ENCODE peak calls at places on chromosomes 11 and 22, in nine cellular contexts. Y is transverse colon, R is stomach, T is SK-N-SH, L is K562, N is prostate gland, B is HL-60, S is H1, M is GM12878. I is an unnamed sample.

GRCh38 chr11:70194792-70195791 is 8.0 kb upstream of the FADD start:
- DNase-seq in Y (no peak), R (no peak), T (no peak), L (no peak), N (no peak), B (no peak), S (no peak), M (no peak), I (no peak)

GRCh38 chr22:33656808-33657628 is 263.3 kb downstream of the LARGE1 start:
- DNase-seq in Y (no peak), R (no peak), T (peak), L (no peak), N (no peak), B (no peak), S (no peak), M (no peak), I (no peak)

GRCh38 chr22:39967103-39967829 is 7.1 kb downstream of the TMA7B start:
- DNase-seq in Y (peak), R (no peak), T (peak), L (no peak), N (peak), B (no peak), S (no peak), M (no peak), I (no peak)

GRCh38 chr11:64876835-64877341 is 1.5 kb downstream of the EHD1 start:
- DNase-seq in Y (peak), R (peak), T (no peak), L (no peak), N (peak), B (no peak), S (no peak), M (no peak), I (no peak)

GRCh38 chr11:125433454-125434121 is 62.5 kb downstream of the FEZ1 start:
- DNase-seq in Y (peak), R (peak), T (peak), L (peak), N (no peak), B (peak), S (no peak), M (no peak), I (no peak)

GRCh38 chr22:36445158-36445668 is 36.2 kb downstream of the TXN2 start:
- DNase-seq in Y (no peak), R (no peak), T (no peak), L (peak), N (no peak), B (peak), S (no peak), M (no peak), I (no peak)

GRCh38 chr22:44752285-44753188 is at the start of gene ARHGAP8:
- DNase-seq in Y (peak), R (peak), T (peak), L (peak), N (peak), B (no peak), S (no peak), M (no peak), I (no peak)

GRCh38 chr11:75352417-75353206 is 1.2 kb upstream of the ARRB1 start:
- DNase-seq in Y (peak), R (peak), T (no peak), L (no peak), N (no peak), B (no peak), S (no peak), M (no peak), I (no peak)

GRCh38 chr11:119377112-119377901 is 4.2 kb downstream of the USP2 start:
- DNase-seq in Y (no peak), R (no peak), T (peak), L (no peak), N (no peak), B (no peak), S (no peak), M (no peak), I (no peak)

GRCh38 chr11:75334402-75334891 is 17.0 kb downstream of the ARRB1 start:
- DNase-seq in Y (no peak), R (no peak), T (no peak), L (peak), N (no peak), B (no peak), S (no peak), M (no peak), I (no peak)

GRCh38 chr11:76524919-76525318 is 80.1 kb downstream of the EMSY start:
- DNase-seq in Y (no peak), R (peak), T (no peak), L (no peak), N (peak), B (no peak), S (no peak), M (no peak), I (no peak)

GRCh38 chr11:2193099-2193886 is 21.7 kb upstream of the TH start:
- DNase-seq in Y (peak), R (peak), T (peak), L (peak), N (no peak), B (no peak), S (no peak), M (no peak), I (no peak)

GRCh38 chr11:111500481-111500880 is 11.7 kb downstream of the BTG4 start:
- DNase-seq in Y (no peak), R (no peak), T (no peak), L (no peak), N (no peak), B (no peak), S (no peak), M (no peak), I (no peak)

GRCh38 chr11:22634897-22635629 is 9.4 kb upstream of the FANCF start:
- DNase-seq in Y (no peak), R (no peak), T (no peak), L (no peak), N (no peak), B (no peak), S (no peak), M (no peak), I (no peak)

GRCh38 chr11:130762342-130763037 is 153.8 kb downstream of the SNX19 start:
- DNase-seq in Y (no peak), R (peak), T (no peak), L (no peak), N (peak), B (no peak), S (no peak), M (no peak), I (peak)

GRCh38 chr22:27714076-27714475 is 87.5 kb downstream of the MN1 start:
- DNase-seq in Y (no peak), R (no peak), T (no peak), L (no peak), N (no peak), B (no peak), S (no peak), M (no peak), I (no peak)

GRCh38 chr11:64234840-64235379 is 526 bp downstream of the VEGFB start:
- DNase-seq in Y (peak), R (peak), T (peak), L (peak), N (no peak), B (no peak), S (no peak), M (no peak), I (no peak)

GRCh38 chr11:97893612-97894011 is 1127.1 kb upstream of the CNTN5 start:
- DNase-seq in Y (no peak), R (no peak), T (peak), L (no peak), N (no peak), B (no peak), S (no peak), M (no peak), I (no peak)

GRCh38 chr11:60396382-60396781 is at the start of gene MS4A14:
- DNase-seq in Y (no peak), R (no peak), T (no peak), L (no peak), N (no peak), B (no peak), S (no peak), M (no peak), I (no peak)

GRCh38 chr11:60390389-60390788 is 5.9 kb upstream of the MS4A14 start:
- DNase-seq in Y (no peak), R (no peak), T (no peak), L (no peak), N (no peak), B (peak), S (no peak), M (no peak), I (no peak)

GRCh38 chr11:60396790-60397189 is 531 bp downstream of the MS4A14 start:
- DNase-seq in Y (no peak), R (no peak), T (no peak), L (no peak), N (no peak), B (peak), S (no peak), M (peak), I (no peak)

GRCh38 chr11:60389279-60389910 is 6.9 kb upstream of the MS4A14 start:
- DNase-seq in Y (no peak), R (no peak), T (no peak), L (no peak), N (no peak), B (peak), S (no peak), M (peak), I (no peak)

GRCh38 chr11:60394666-60395343 is 1.5 kb upstream of the MS4A14 start:
- DNase-seq in Y (no peak), R (no peak), T (no peak), L (no peak), N (no peak), B (no peak), S (no peak), M (no peak), I (no peak)
- TF ChIP-seq POLR2AphosphoS5 in Y (no peak), R (no peak), T (no peak), L (no peak), N (no peak), B (no peak), S (no peak), M (no peak), I (no peak)

GRCh38 chr22:50205781-50206569 is 5.2 kb downstream of the SELENOO start:
- DNase-seq in Y (no peak), R (no peak), T (no peak), L (no peak), N (no peak), B (no peak), S (no peak), M (no peak), I (no peak)

GRCh38 chr22:50208939-50209892 is 8.4 kb downstream of the SELENOO start:
- DNase-seq in Y (peak), R (no peak), T (no peak), L (no peak), N (no peak), B (no peak), S (no peak), M (no peak), I (no peak)

GRCh38 chr22:50208430-50208938 is 7.7 kb downstream of the SELENOO start:
- DNase-seq in Y (no peak), R (no peak), T (no peak), L (no peak), N (no peak), B (no peak), S (no peak), M (no peak), I (no peak)

GRCh38 chr22:50206599-50206998 is 5.8 kb downstream of the SELENOO start:
- DNase-seq in Y (peak), R (no peak), T (peak), L (peak), N (no peak), B (no peak), S (peak), M (no peak), I (no peak)

DNA sequence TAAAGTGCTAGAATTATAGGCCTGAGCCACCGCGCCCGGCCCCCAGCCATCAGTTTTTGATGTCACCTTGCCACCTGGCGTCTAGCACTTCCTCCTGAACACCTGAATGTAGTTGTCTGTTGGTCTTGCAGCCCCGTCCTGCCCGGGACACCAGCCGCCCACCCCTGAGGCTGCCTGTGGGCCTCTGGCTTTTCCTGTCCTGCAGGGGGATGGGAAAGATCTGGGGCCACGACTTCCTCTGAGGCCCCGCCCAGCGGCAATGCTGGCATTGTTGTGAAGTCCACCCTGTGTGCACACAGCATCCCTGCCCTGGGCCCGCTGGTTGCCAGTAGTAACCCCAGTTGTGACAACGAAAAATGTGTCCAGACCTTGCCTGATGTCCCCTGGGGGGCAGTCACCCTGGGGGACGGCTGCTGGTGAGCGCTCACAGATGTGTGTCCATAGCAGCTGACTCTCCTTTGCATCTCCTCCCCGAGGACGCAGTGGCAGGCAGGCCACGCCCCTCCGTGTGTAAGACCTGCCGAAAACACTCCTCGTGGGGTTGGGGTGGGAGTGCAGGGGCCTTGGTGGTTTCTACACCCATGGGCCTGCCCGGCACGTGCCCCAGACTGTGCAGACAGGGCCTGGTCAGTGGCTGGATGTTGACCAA is 6.7 kb downstream of the SELENOO start:
- DNase-seq in Y (peak), R (no peak), T (no peak), L (no peak), N (no peak), B (no peak), S (no peak), M (no peak), I (no peak)
- TF ChIP-seq POLR2AphosphoS5 in Y (no peak), R (no peak), T (no peak), L (no peak), N (no peak), B (no peak), S (no peak), M (no peak), I (no peak)

GRCh38 chr11:68146704-68147474 is 25.7 kb upstream of the CHKA start:
- DNase-seq in Y (peak), R (peak), T (peak), L (peak), N (peak), B (peak), S (no peak), M (no peak), I (no peak)
- TF ChIP-seq POLR2AphosphoS5 in Y (peak), R (no peak), T (no peak), L (no peak), N (peak), B (no peak), S (no peak), M (no peak), I (no peak)

GRCh38 chr22:41517172-41518047 is 26.9 kb downstream of the POLR3H start:
- DNase-seq in Y (peak), R (peak), T (peak), L (peak), N (peak), B (no peak), S (no peak), M (no peak), I (peak)
- TF ChIP-seq POLR2AphosphoS5 in Y (no peak), R (peak), T (no peak), L (no peak), N (peak), B (no peak), S (no peak), M (no peak), I (peak)

GRCh38 chr11:62556102-62556871 is 9.7 kb upstream of the AHNAK start:
- DNase-seq in Y (peak), R (peak), T (peak), L (peak), N (peak), B (peak), S (peak), M (peak), I (peak)

GRCh38 chr11:62556872-62557631 is 10.4 kb upstream of the AHNAK start:
- DNase-seq in Y (peak), R (no peak), T (no peak), L (no peak), N (no peak), B (no peak), S (no peak), M (peak), I (no peak)

GRCh38 chr11:62559204-62559603 is 12.6 kb upstream of the AHNAK start:
- DNase-seq in Y (no peak), R (no peak), T (no peak), L (no peak), N (no peak), B (no peak), S (no peak), M (no peak), I (no peak)

GRCh38 chr11:62558669-62559068 is 12.1 kb upstream of the AHNAK start:
- DNase-seq in Y (no peak), R (no peak), T (no peak), L (no peak), N (no peak), B (no peak), S (no peak), M (no peak), I (no peak)

GRCh38 chr11:62560566-62561103 is 13.1 kb downstream of the EEF1G start:
- DNase-seq in Y (peak), R (peak), T (peak), L (peak), N (peak), B (peak), S (peak), M (no peak), I (peak)
- TF ChIP-seq POLR2AphosphoS5 in Y (peak), R (peak), T (peak), L (peak), N (peak), B (no peak), S (no peak), M (no peak), I (peak)

DNA sequence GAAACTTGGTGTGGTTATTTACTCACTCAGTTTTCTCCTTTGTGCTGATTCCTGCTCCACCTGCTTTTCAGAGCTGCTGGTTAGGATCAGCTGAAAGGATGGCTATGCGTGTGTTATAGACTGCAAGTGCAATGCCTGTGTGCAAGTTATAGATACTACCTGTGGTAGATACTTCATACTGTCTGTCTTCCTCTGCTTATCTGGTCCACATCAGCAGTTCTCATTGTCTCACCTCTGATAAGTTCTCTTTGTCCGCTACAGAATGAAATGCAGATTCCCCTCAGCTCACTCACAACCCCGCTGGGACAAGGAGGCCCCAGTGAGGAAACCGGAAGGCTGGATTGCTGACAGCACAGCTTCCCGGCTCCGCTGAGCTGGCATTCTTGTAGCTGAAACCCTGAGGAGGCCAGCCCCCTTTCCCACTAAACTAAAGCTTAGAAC is 37.5 kb upstream of the LYVE1 start:
- DNase-seq in Y (peak), R (peak), T (no peak), L (no peak), N (no peak), B (peak), S (no peak), M (no peak), I (peak)
- TF ChIP-seq POLR2AphosphoS5 in Y (no peak), R (no peak), T (no peak), L (no peak), N (no peak), B (no peak), S (no peak), M (no peak), I (peak)

DNA sequence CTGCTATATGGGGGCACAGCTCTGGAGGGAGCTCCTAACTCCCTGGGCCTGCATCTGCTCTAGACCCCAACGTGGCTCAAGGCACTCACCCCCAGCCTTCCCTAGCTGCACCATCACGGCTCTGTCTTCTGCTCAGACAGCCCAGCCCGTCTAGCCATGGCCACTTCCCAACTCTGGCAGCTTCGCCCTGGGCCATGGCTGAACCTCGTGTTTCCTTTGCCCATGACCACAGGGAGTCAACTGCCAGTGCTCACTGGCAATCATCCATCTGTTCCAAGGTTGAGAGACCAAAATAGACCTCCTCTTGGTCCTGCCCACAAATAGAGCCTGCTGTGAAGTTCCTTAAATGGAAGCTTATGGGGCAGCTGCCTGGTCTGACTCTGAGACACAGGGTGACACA is 5.4 kb downstream of the LMO1 start:
- DNase-seq in Y (no peak), R (peak), T (no peak), L (no peak), N (no peak), B (peak), S (no peak), M (no peak), I (no peak)
- TF ChIP-seq POLR2AphosphoS5 in Y (no peak), R (no peak), T (no peak), L (no peak), N (no peak), B (no peak), S (no peak), M (no peak), I (no peak)

DNA sequence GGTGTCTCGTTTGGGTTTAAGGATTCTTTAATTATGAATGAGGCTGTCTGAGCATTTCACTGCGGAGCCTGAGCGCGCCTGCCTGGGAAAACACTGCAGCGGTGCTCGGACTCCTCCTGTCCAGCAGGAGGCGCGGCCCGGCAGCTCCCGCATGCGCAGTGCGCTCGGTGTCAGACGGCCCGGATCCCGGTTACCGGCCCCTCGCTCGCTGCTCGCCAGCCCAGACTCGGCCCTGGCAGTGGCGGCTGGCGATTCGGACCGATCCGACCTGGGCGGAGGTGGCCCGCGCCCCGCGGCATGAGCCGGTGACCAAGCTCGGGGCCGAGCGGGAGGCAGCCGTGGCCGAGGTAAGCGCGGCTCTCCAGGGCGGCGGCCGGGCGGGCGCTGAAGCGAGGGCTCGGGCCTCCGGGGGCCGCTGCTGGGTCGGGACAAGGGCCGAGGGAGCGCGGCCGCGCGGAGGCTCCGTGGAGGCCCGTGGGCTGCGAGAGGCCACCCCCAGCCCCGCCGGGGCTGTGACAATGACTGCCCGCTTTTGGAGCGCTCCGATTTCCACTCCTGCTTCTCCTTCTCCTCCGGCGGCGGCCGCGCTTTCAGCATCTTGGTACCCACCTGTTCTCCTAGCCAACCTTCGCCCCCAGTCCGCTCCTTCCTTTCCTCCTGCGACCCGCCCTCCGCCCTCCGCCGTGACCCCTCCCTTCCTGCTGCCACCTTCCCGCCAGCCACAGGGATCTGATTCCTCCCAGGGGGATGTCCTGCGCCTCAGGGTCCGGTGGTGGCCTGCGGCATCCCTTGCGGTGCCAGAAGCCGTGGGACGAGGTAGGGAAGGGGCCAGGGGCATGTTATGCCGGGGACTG is at the start of gene EXT2:
- DNase-seq in Y (peak), R (peak), T (peak), L (peak), N (peak), B (peak), S (no peak), M (no peak), I (peak)
- TF ChIP-seq POLR2AphosphoS5 in Y (peak), R (peak), T (no peak), L (no peak), N (peak), B (no peak), S (no peak), M (peak), I (peak)

DNA sequence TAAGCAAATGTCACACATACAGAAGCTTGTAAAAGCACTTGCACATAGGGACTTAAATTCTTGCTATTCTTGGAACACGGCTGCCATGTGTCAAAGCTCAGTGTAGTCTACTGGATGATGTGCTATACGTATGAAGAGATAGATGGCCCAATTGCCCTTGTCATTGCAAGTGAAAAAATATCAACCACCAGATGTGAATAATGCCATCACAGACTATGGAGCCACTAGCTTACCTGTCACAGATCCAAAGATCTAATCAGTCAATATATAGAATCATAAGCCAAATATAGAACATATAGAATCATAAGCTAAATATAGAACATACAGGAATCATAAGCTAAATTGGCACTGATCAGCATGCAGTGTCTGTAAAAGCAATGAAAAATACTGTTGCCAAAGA is 1656.8 kb upstream of the RAG2 start:
- DNase-seq in Y (no peak), R (no peak), T (no peak), L (no peak), N (no peak), B (no peak), S (no peak), M (no peak), I (no peak)
- TF ChIP-seq POLR2AphosphoS5 in Y (no peak), R (no peak), T (no peak), L (no peak), N (no peak), B (no peak), S (no peak), M (no peak), I (no peak)

I was measured in esophagus muscularis mucosa.